ENCODE peak calls at places on chromosomes 13 and 19, in seven cellular contexts. N, A, H, I, Z, W and S are unnamed samples.
A peak's percentile ranks its signal among the peaks of the same experiment; 100 is the strongest.

GRCh38 chr13:47592256-47592655 is 408.8 kb downstream of the SUCLA2 start:
- DNase-seq in W (no peak), N (no peak), A (no peak), Z (no peak), H (no peak), I (no peak), S (no peak)

GRCh38 chr13:100875392-100876043 is 200.9 kb upstream of the TMTC4 start:
- DNase-seq in H (no peak), A (no peak), I (peak; percentile 95), N (peak; percentile 79), Z (peak; percentile 46), W (no peak), S (no peak)

GRCh38 chr13:25743426-25743825 is 308.4 kb downstream of the SHISA2 start:
- DNase-seq in H (no peak), Z (no peak), N (no peak), I (no peak), A (no peak), W (no peak), S (no peak)

GRCh38 chr19:54179921-54180452 is 7.0 kb upstream of the TMC4 start:
- DNase-seq in W (no peak), Z (peak; percentile 27), N (no peak), A (no peak), H (peak; percentile 89), I (peak; percentile 79), S (no peak)

GRCh38 chr13:32187651-32188050 is 127.5 kb downstream of the ZAR1L start:
- DNase-seq in Z (no peak), W (no peak), A (no peak), H (no peak), I (no peak), N (no peak), S (no peak)

GRCh38 chr13:49454388-49455015 is 10.4 kb downstream of the SETDB2 start:
- DNase-seq in Z (no peak), I (no peak), W (no peak), N (no peak), H (no peak), A (no peak), S (no peak)

GRCh38 chr19:9535934-9536333 is 2.5 kb downstream of the ZNF426 start:
- DNase-seq in I (no peak), N (no peak), H (no peak), W (no peak), Z (no peak), A (no peak), S (no peak)

GRCh38 chr13:43285891-43286602 is 262.7 kb downstream of the DNAJC15 start:
- DNase-seq in W (no peak), I (peak; percentile 88), H (no peak), A (no peak), Z (peak; percentile 93), N (no peak), S (no peak)

GRCh38 chr19:10193666-10194499 is 870 bp downstream of the DNMT1 start:
- DNase-seq in H (no peak), Z (peak; percentile 44), A (no peak), W (peak; percentile 80), I (no peak), N (no peak), S (no peak)

DNA sequence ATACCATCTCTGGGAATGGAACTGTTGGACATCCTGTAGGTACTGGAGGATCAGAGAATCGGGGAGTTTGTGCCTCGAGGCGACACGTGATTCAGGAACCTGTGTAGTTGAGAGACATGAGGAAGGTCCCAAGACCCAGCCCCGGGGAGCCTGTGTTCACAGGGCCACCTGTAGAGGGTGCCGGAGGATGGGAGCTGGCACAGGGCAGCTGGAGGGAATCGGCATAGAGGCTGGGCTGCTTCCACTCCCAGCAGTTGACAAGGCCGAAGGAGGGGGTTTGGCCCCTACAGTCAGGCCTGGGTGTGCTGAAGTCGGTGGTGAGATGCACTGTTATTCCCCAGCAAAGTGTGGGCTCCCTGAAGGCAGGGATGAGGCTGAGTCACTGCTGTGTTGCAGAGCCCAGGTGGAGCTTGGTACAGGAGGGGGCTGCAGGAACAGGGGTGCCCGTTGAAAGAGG is 2.5 kb upstream of the ISYNA1 start:
- DNase-seq in W (no peak), I (no peak), H (peak; percentile 54), Z (peak; percentile 65), A (peak; percentile 72), N (no peak), S (peak; percentile 36)
- TF ChIP-seq CTCF in W (no peak), I (peak; percentile 6), H (peak; percentile 26), Z (peak; percentile 59), A (peak; percentile 84), N (peak; percentile 25), S (no peak)

GRCh38 chr13:75432811-75433244 is 49.1 kb downstream of the TBC1D4 start:
- DNase-seq in A (no peak), W (no peak), I (no peak), Z (no peak), N (no peak), H (no peak), S (no peak)

GRCh38 chr13:75426421-75426820 is 55.5 kb downstream of the TBC1D4 start:
- DNase-seq in N (no peak), H (no peak), A (no peak), Z (no peak), W (no peak), I (no peak), S (no peak)

GRCh38 chr13:75430618-75431209 is 51.3 kb downstream of the TBC1D4 start:
- DNase-seq in N (no peak), W (no peak), A (no peak), H (no peak), Z (no peak), I (no peak), S (no peak)

GRCh38 chr13:75437582-75438318 is 44.2 kb downstream of the TBC1D4 start:
- DNase-seq in W (no peak), A (no peak), Z (peak; percentile 78), I (no peak), N (no peak), H (peak; percentile 71), S (no peak)

GRCh38 chr13:75432045-75432444 is 49.9 kb downstream of the TBC1D4 start:
- DNase-seq in N (no peak), W (no peak), I (no peak), A (no peak), H (no peak), Z (no peak), S (no peak)
- TF ChIP-seq CTCF in N (no peak), W (no peak), I (no peak), A (no peak), H (no peak), Z (peak; percentile 17), S (no peak)

GRCh38 chr19:50025022-50025793 is at the start of gene VRK3:
- DNase-seq in N (peak; percentile 100), Z (peak; percentile 100), H (peak; percentile 100), A (peak; percentile 99), I (peak; percentile 100), W (peak; percentile 100), S (peak; percentile 98)
- TF ChIP-seq CTCF in N (no peak), Z (no peak), H (peak; percentile 18), A (no peak), I (no peak), W (no peak), S (no peak)

GRCh38 chr13:59478908-59479307 is 684.8 kb downstream of the DIAPH3 start:
- DNase-seq in H (no peak), N (no peak), W (no peak), Z (peak; percentile 95), I (no peak), A (no peak), S (no peak)

GRCh38 chr13:59479629-59480028 is 684.1 kb downstream of the DIAPH3 start:
- DNase-seq in N (no peak), A (no peak), Z (no peak), I (no peak), W (no peak), H (no peak), S (no peak)

GRCh38 chr13:59475911-59476310 is 687.8 kb downstream of the DIAPH3 start:
- DNase-seq in W (no peak), H (peak; percentile 48), N (no peak), I (no peak), Z (no peak), A (no peak), S (no peak)

GRCh38 chr13:59476376-59476775 is 687.4 kb downstream of the DIAPH3 start:
- DNase-seq in H (no peak), Z (no peak), A (no peak), W (no peak), N (no peak), I (no peak), S (no peak)

GRCh38 chr13:59477011-59477410 is 686.7 kb downstream of the DIAPH3 start:
- DNase-seq in W (no peak), I (no peak), H (no peak), A (peak; percentile 7), Z (no peak), N (no peak), S (no peak)
- TF ChIP-seq CTCF in W (no peak), I (peak; percentile 30), H (peak; percentile 49), A (peak; percentile 19), Z (peak; percentile 56), N (peak; percentile 33), S (no peak)

GRCh38 chr13:36848228-36848982 is 29.4 kb downstream of the RFXAP start:
- DNase-seq in W (no peak), N (no peak), H (no peak), A (no peak), I (no peak), Z (peak; percentile 36), S (no peak)
- TF ChIP-seq CTCF in W (no peak), N (peak; percentile 26), H (no peak), A (peak; percentile 30), I (peak; percentile 2), Z (peak; percentile 46), S (no peak)

GRCh38 chr19:13597625-13598024 is 91.3 kb upstream of the CACNA1A start:
- DNase-seq in W (no peak), Z (peak; percentile 82), I (peak; percentile 46), N (no peak), A (peak; percentile 44), H (peak; percentile 68), S (peak; percentile 17)
- TF ChIP-seq CTCF in W (peak; percentile 46), Z (peak; percentile 68), I (peak; percentile 65), N (peak; percentile 68), A (peak; percentile 70), H (peak; percentile 62), S (peak; percentile 48)

GRCh38 chr19:37362733-37363132 is 8.2 kb upstream of the ZNF527 start:
- DNase-seq in A (peak; percentile 65), W (no peak), Z (peak; percentile 6), N (no peak), I (no peak), H (peak; percentile 62), S (no peak)
- TF ChIP-seq CTCF in A (peak; percentile 72), W (no peak), Z (peak; percentile 14), N (peak; percentile 6), I (peak; percentile 9), H (peak; percentile 4), S (no peak)

GRCh38 chr13:51323824-51324511 is 15.5 kb upstream of the SERPINE3 start:
- DNase-seq in I (no peak), W (no peak), H (no peak), Z (no peak), N (no peak), A (no peak), S (no peak)
- TF ChIP-seq CTCF in I (no peak), W (no peak), H (no peak), Z (no peak), N (no peak), A (no peak), S (no peak)

GRCh38 chr13:113084094-113084942 is 21.3 kb upstream of the F7 start:
- DNase-seq in Z (no peak), I (no peak), H (no peak), N (no peak), W (no peak), A (no peak), S (no peak)
- TF ChIP-seq CTCF in Z (peak; percentile 38), I (peak; percentile 27), H (peak; percentile 16), N (no peak), W (no peak), A (peak; percentile 11), S (no peak)

GRCh38 chr19:55622242-55622969 is 2.0 kb downstream of the ZNF784 start:
- DNase-seq in W (no peak), I (no peak), A (no peak), N (no peak), H (no peak), Z (no peak), S (no peak)
- TF ChIP-seq CTCF in W (no peak), I (no peak), A (no peak), N (no peak), H (no peak), Z (no peak), S (no peak)